ENCODE peak calls at places on chromosomes 4 and X, in six cellular contexts. One of them, this sample, is unnamed.

GRCh38 chrX:153900806-153901752 is 3.4 kb upstream of the AVPR2 start:
- DNase-seq in mesendoderm: peak; percentile 87
- DNase-seq in H9: peak; percentile 10
- DNase-seq in IMR-90: peak; percentile 87
- DNase-seq in mesenchymal stem cell: peak; percentile 91
- DNase-seq in H1: no peak
- DNase-seq in this sample: no peak

GRCh38 chr4:147160908-147161513 is 215.3 kb upstream of the TTC29 start:
- DNase-seq in mesendoderm: peak; percentile 68
- DNase-seq in H9: peak; percentile 40
- DNase-seq in IMR-90: peak; percentile 71
- DNase-seq in mesenchymal stem cell: peak; percentile 69
- DNase-seq in H1: no peak
- DNase-seq in this sample: peak; percentile 43

GRCh38 chr4:94475794-94476193 is 24.1 kb downstream of the PDLIM5 start:
- DNase-seq in mesendoderm: no peak
- DNase-seq in H9: no peak
- DNase-seq in IMR-90: no peak
- DNase-seq in mesenchymal stem cell: no peak
- DNase-seq in H1: no peak
- DNase-seq in this sample: no peak

GRCh38 chr4:174580597-174580996 is 58.3 kb upstream of the HPGD start:
- DNase-seq in mesendoderm: no peak
- DNase-seq in H9: no peak
- DNase-seq in IMR-90: no peak
- DNase-seq in mesenchymal stem cell: peak; percentile 18
- DNase-seq in H1: no peak
- DNase-seq in this sample: no peak

GRCh38 chr4:67332627-67333026 is 212.7 kb downstream of the CENPC start:
- DNase-seq in mesendoderm: peak; percentile 50
- DNase-seq in H9: peak; percentile 36
- DNase-seq in IMR-90: no peak
- DNase-seq in mesenchymal stem cell: peak; percentile 7
- DNase-seq in H1: no peak
- DNase-seq in this sample: no peak

GRCh38 chr4:150561338-150561737 is 20.6 kb upstream of the MAB21L2 start:
- DNase-seq in mesendoderm: no peak
- DNase-seq in H9: no peak
- DNase-seq in IMR-90: no peak
- DNase-seq in mesenchymal stem cell: no peak
- DNase-seq in H1: no peak
- DNase-seq in this sample: no peak

GRCh38 chrX:42075032-42075431 is 151.7 kb upstream of the CASK start:
- DNase-seq in mesendoderm: no peak
- DNase-seq in H9: no peak
- DNase-seq in IMR-90: no peak
- DNase-seq in mesenchymal stem cell: no peak
- DNase-seq in H1: no peak
- DNase-seq in this sample: no peak

GRCh38 chr4:54971474-54971950 is 153.9 kb downstream of the KDR start:
- DNase-seq in mesendoderm: peak; percentile 78
- DNase-seq in H9: peak; percentile 47
- DNase-seq in IMR-90: peak; percentile 53
- DNase-seq in mesenchymal stem cell: peak; percentile 67
- DNase-seq in H1: no peak
- DNase-seq in this sample: peak; percentile 29

GRCh38 chrX:148632444-148632843 is 132.0 kb downstream of the AFF2 start:
- DNase-seq in mesendoderm: no peak
- DNase-seq in H9: no peak
- DNase-seq in IMR-90: no peak
- DNase-seq in mesenchymal stem cell: no peak
- DNase-seq in H1: no peak
- DNase-seq in this sample: no peak

GRCh38 chr4:127988638-127989037 is 23.4 kb downstream of the ABHD18 start:
- DNase-seq in mesendoderm: no peak
- DNase-seq in H9: no peak
- DNase-seq in IMR-90: no peak
- DNase-seq in mesenchymal stem cell: no peak
- DNase-seq in H1: no peak
- DNase-seq in this sample: no peak

GRCh38 chrX:15849555-15849954 is 5.1 kb downstream of the AP1S2 start:
- DNase-seq in mesendoderm: peak; percentile 59
- DNase-seq in H9: no peak
- DNase-seq in IMR-90: no peak
- DNase-seq in mesenchymal stem cell: peak; percentile 39
- DNase-seq in H1: no peak
- DNase-seq in this sample: no peak

GRCh38 chr4:183960021-183960420 is 54.9 kb downstream of the STOX2 start:
- DNase-seq in mesendoderm: peak; percentile 96
- DNase-seq in H9: peak; percentile 73
- DNase-seq in IMR-90: peak; percentile 72
- DNase-seq in mesenchymal stem cell: peak; percentile 1
- DNase-seq in H1: no peak
- DNase-seq in this sample: peak; percentile 81

GRCh38 chr4:82721819-82722423 is 76.7 kb downstream of the SCD5 start:
- DNase-seq in mesendoderm: no peak
- DNase-seq in H9: no peak
- DNase-seq in IMR-90: peak; percentile 26
- DNase-seq in mesenchymal stem cell: no peak
- DNase-seq in H1: no peak
- DNase-seq in this sample: no peak

GRCh38 chrX:40285876-40286275 is 188.1 kb upstream of the BCOR start:
- DNase-seq in mesendoderm: no peak
- DNase-seq in H9: no peak
- DNase-seq in IMR-90: no peak
- DNase-seq in mesenchymal stem cell: no peak
- DNase-seq in H1: no peak
- DNase-seq in this sample: no peak

GRCh38 chr4:33998204-33998603 is 2246.1 kb downstream of the ARAP2 start:
- DNase-seq in mesendoderm: peak; percentile 35
- DNase-seq in H9: no peak
- DNase-seq in IMR-90: no peak
- DNase-seq in mesenchymal stem cell: no peak
- DNase-seq in H1: no peak
- DNase-seq in this sample: peak; percentile 4

GRCh38 chr4:38101563-38101962 is 141.4 kb downstream of the PTTG2 start:
- DNase-seq in mesendoderm: no peak
- DNase-seq in H9: no peak
- DNase-seq in IMR-90: peak; percentile 87
- DNase-seq in mesenchymal stem cell: no peak
- DNase-seq in H1: no peak
- DNase-seq in this sample: no peak

GRCh38 chr4:87425711-87426110 is 3.3 kb downstream of the NUDT9 start:
- DNase-seq in mesendoderm: no peak
- DNase-seq in H9: no peak
- DNase-seq in IMR-90: no peak
- DNase-seq in mesenchymal stem cell: no peak
- DNase-seq in H1: no peak
- DNase-seq in this sample: no peak

GRCh38 chrX:73127700-73128241 is 48.5 kb upstream of the PABPC1L2A start:
- DNase-seq in mesendoderm: peak; percentile 88
- DNase-seq in H9: peak; percentile 70
- DNase-seq in IMR-90: no peak
- DNase-seq in mesenchymal stem cell: no peak
- DNase-seq in H1: peak; percentile 27
- DNase-seq in this sample: peak; percentile 8

GRCh38 chr4:73970011-73970410 is 11.8 kb downstream of the PF4 start:
- DNase-seq in mesendoderm: no peak
- DNase-seq in H9: no peak
- DNase-seq in IMR-90: no peak
- DNase-seq in mesenchymal stem cell: no peak
- DNase-seq in H1: no peak
- DNase-seq in this sample: no peak

GRCh38 chrX:39757971-39758370 is 339.8 kb downstream of the BCOR start:
- DNase-seq in mesendoderm: peak; percentile 70
- DNase-seq in H9: no peak
- DNase-seq in IMR-90: peak; percentile 68
- DNase-seq in mesenchymal stem cell: peak; percentile 22
- DNase-seq in H1: no peak
- DNase-seq in this sample: no peak

GRCh38 chr4:958314-958665 is 15.1 kb downstream of the DGKQ start:
- DNase-seq in mesendoderm: no peak
- DNase-seq in H9: no peak
- DNase-seq in IMR-90: no peak
- DNase-seq in mesenchymal stem cell: no peak
- DNase-seq in H1: no peak
- DNase-seq in this sample: no peak

GRCh38 chr4:143240920-143241319 is 56.2 kb downstream of the USP38 start:
- DNase-seq in mesendoderm: no peak
- DNase-seq in H9: no peak
- DNase-seq in IMR-90: peak; percentile 22
- DNase-seq in mesenchymal stem cell: no peak
- DNase-seq in H1: no peak
- DNase-seq in this sample: no peak

GRCh38 chr4:115711575-115711974 is 598.2 kb upstream of the NDST4 start:
- DNase-seq in mesendoderm: peak; percentile 22
- DNase-seq in H9: no peak
- DNase-seq in IMR-90: no peak
- DNase-seq in mesenchymal stem cell: peak; percentile 20
- DNase-seq in H1: no peak
- DNase-seq in this sample: peak; percentile 14

GRCh38 chrX:55731826-55732225 is 14.3 kb downstream of the RRAGB start:
- DNase-seq in mesendoderm: no peak
- DNase-seq in H9: no peak
- DNase-seq in IMR-90: no peak
- DNase-seq in mesenchymal stem cell: no peak
- DNase-seq in H1: no peak
- DNase-seq in this sample: no peak

GRCh38 chrX:110265624-110266023 is 52.3 kb downstream of the AMMECR1 start:
- DNase-seq in mesendoderm: no peak
- DNase-seq in H9: no peak
- DNase-seq in IMR-90: no peak
- DNase-seq in mesenchymal stem cell: no peak
- DNase-seq in H1: no peak
- DNase-seq in this sample: no peak

GRCh38 chr4:1731180-1731579 is 9.9 kb downstream of the TACC3 start:
- DNase-seq in mesendoderm: no peak
- DNase-seq in H9: no peak
- DNase-seq in IMR-90: peak; percentile 53
- DNase-seq in mesenchymal stem cell: no peak
- DNase-seq in H1: no peak
- DNase-seq in this sample: no peak

GRCh38 chr4:111838406-111838930 is 306.8 kb upstream of the FAM241A start:
- DNase-seq in mesendoderm: no peak
- DNase-seq in H9: no peak
- DNase-seq in IMR-90: no peak
- DNase-seq in mesenchymal stem cell: no peak
- DNase-seq in H1: no peak
- DNase-seq in this sample: no peak

GRCh38 chr4:3337357-3337732 is 44.5 kb downstream of the RGS12 start:
- DNase-seq in mesendoderm: no peak
- DNase-seq in H9: no peak
- DNase-seq in IMR-90: no peak
- DNase-seq in mesenchymal stem cell: no peak
- DNase-seq in H1: no peak
- DNase-seq in this sample: no peak

GRCh38 chrX:3442685-3443084 is 96.2 kb upstream of the MXRA5 start:
- DNase-seq in mesendoderm: no peak
- DNase-seq in H9: no peak
- DNase-seq in IMR-90: no peak
- DNase-seq in mesenchymal stem cell: no peak
- DNase-seq in H1: no peak
- DNase-seq in this sample: no peak

GRCh38 chrX:68284281-68284904 is 148.9 kb downstream of the OPHN1 start:
- DNase-seq in mesendoderm: no peak
- DNase-seq in H9: no peak
- DNase-seq in IMR-90: no peak
- DNase-seq in mesenchymal stem cell: no peak
- DNase-seq in H1: no peak
- DNase-seq in this sample: no peak
- H2BK15ac ChIP-seq in mesendoderm: no peak overlapping the region
- H2BK15ac ChIP-seq in H9: no peak overlapping the region
- H2BK15ac ChIP-seq in IMR-90: no peak overlapping the region
- H2BK15ac ChIP-seq in mesenchymal stem cell: no peak overlapping the region
- H2BK15ac ChIP-seq in H1: no peak overlapping the region
- H2BK15ac ChIP-seq in this sample: no peak overlapping the region

GRCh38 chr4:105784761-105785160 is 76.2 kb downstream of the GSTCD start:
- DNase-seq in mesendoderm: no peak
- DNase-seq in H9: no peak
- DNase-seq in IMR-90: no peak
- DNase-seq in mesenchymal stem cell: no peak
- DNase-seq in H1: no peak
- DNase-seq in this sample: no peak
- H4K8ac ChIP-seq in mesendoderm: no peak overlapping the region
- H4K8ac ChIP-seq in H9: no peak overlapping the region
- H4K8ac ChIP-seq in IMR-90: no peak overlapping the region
- H4K8ac ChIP-seq in mesenchymal stem cell: no peak overlapping the region
- H4K8ac ChIP-seq in H1: no peak overlapping the region
- H4K8ac ChIP-seq in this sample: no peak overlapping the region

DNA sequence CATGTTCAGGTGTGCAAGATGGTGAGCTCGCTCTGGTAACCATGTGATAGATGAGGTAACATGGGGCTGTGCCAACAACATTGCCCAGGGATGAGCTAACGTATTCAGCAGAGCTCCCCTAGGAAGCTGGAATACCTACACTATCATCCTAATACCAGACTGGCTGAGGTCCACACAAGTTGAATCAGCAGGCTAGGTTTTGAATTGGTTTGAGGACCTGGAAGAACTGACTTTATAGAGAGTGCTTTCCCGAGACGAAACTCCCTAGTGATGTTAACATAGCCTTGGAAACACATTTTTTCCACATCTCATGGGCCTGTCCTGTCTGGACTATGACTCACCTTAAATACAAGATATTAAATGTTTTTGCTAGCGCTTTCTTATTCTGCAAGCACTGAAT is 56.7 kb downstream of the IGFBP7 start:
- DNase-seq in mesendoderm: no peak
- DNase-seq in H9: no peak
- DNase-seq in IMR-90: peak; percentile 80
- DNase-seq in mesenchymal stem cell: peak; percentile 79
- DNase-seq in H1: no peak
- DNase-seq in this sample: no peak
- H3K79me1 ChIP-seq in mesendoderm: no peaks in the 10 kb centered on the region
- H3K79me1 ChIP-seq in H9: no peaks in the 10 kb centered on the region
- H3K79me1 ChIP-seq in IMR-90: peaks cover 23% of the 10 kb centered on the region
- H3K79me1 ChIP-seq in mesenchymal stem cell: no peaks in the 10 kb centered on the region
- H3K79me1 ChIP-seq in H1: no peaks in the 10 kb centered on the region
- H3K79me1 ChIP-seq in this sample: no peaks in the 10 kb centered on the region

GRCh38 chr4:41215969-41216293 is 1.6 kb upstream of the APBB2 start:
- DNase-seq in mesendoderm: no peak
- DNase-seq in H9: no peak
- DNase-seq in IMR-90: no peak
- DNase-seq in mesenchymal stem cell: peak; percentile 37
- DNase-seq in H1: no peak
- DNase-seq in this sample: no peak

GRCh38 chr4:41218703-41219102 is 4.4 kb upstream of the APBB2 start:
- DNase-seq in mesendoderm: no peak
- DNase-seq in H9: no peak
- DNase-seq in IMR-90: no peak
- DNase-seq in mesenchymal stem cell: no peak
- DNase-seq in H1: no peak
- DNase-seq in this sample: no peak

GRCh38 chr4:41216294-41217019 is 2.1 kb upstream of the APBB2 start:
- DNase-seq in mesendoderm: peak; percentile 91
- DNase-seq in H9: peak; percentile 93
- DNase-seq in IMR-90: peak; percentile 57
- DNase-seq in mesenchymal stem cell: peak; percentile 83
- DNase-seq in H1: peak; percentile 62
- DNase-seq in this sample: peak; percentile 69

GRCh38 chr4:41217020-41217333 is 2.6 kb upstream of the APBB2 start:
- DNase-seq in mesendoderm: no peak
- DNase-seq in H9: no peak
- DNase-seq in IMR-90: no peak
- DNase-seq in mesenchymal stem cell: no peak
- DNase-seq in H1: no peak
- DNase-seq in this sample: no peak

GRCh38 chr4:41217373-41217772 is 3.0 kb upstream of the APBB2 start:
- DNase-seq in mesendoderm: no peak
- DNase-seq in H9: no peak
- DNase-seq in IMR-90: no peak
- DNase-seq in mesenchymal stem cell: no peak
- DNase-seq in H1: no peak
- DNase-seq in this sample: no peak
- H2BK15ac ChIP-seq in mesendoderm: peak overlapping the region; percentile 37
- H2BK15ac ChIP-seq in H9: no peak overlapping the region
- H2BK15ac ChIP-seq in IMR-90: no peak overlapping the region
- H2BK15ac ChIP-seq in mesenchymal stem cell: no peak overlapping the region
- H2BK15ac ChIP-seq in H1: peak overlapping the region; percentile 83
- H2BK15ac ChIP-seq in this sample: no peak overlapping the region